ENCODE peak calls at places on chromosomes 11 and 22, in four cellular contexts. R is HCT116, G is tibial nerve, N is ovary. Q is an unnamed sample.

GRCh38 chr22:17370036-17370765 is 941 bp downstream of the CECR2 start:
- DNase-seq in N (peak), R (no peak), G (no peak), Q (no peak)

GRCh38 chr11:69170704-69171103 is 15.0 kb downstream of the SMIM38 start:
- DNase-seq in G (no peak), R (no peak), N (no peak), Q (no peak)

GRCh38 chr22:31122532-31123291 is at the start of gene INPP5J:
- DNase-seq in N (peak), R (peak), G (no peak), Q (no peak)

GRCh38 chr11:36149538-36150242 is 139.5 kb downstream of the COMMD9 start:
- DNase-seq in G (peak), R (peak), N (peak), Q (peak)

GRCh38 chr11:79028214-79028613 is 412.6 kb downstream of the TENM4 start:
- DNase-seq in R (no peak), N (no peak), G (no peak), Q (no peak)

GRCh38 chr22:48492371-48493320 is 1335.0 kb downstream of the BRD1 start:
- DNase-seq in R (peak), G (peak), N (peak), Q (peak)

GRCh38 chr22:35736701-35737100 is 19.0 kb downstream of the APOL5 start:
- DNase-seq in R (no peak), G (no peak), N (no peak), Q (no peak)

GRCh38 chr11:59197990-59198389 is 14.7 kb downstream of the MPEG1 start:
- DNase-seq in G (peak), N (peak), R (no peak), Q (no peak)

GRCh38 chr11:27444801-27445215 is 27.8 kb downstream of the LGR4 start:
- DNase-seq in R (no peak), N (no peak), G (no peak), Q (no peak)

GRCh38 chr22:18057568-18058209 is 20.1 kb upstream of the PEX26 start:
- DNase-seq in G (peak), N (peak), R (peak), Q (peak)

GRCh38 chr22:31289335-31289734 is 3.0 kb downstream of the PIK3IP1 start:
- DNase-seq in G (no peak), R (no peak), N (peak), Q (peak)

GRCh38 chr22:24474221-24474620 is 20.9 kb upstream of the UPB1 start:
- DNase-seq in N (no peak), G (no peak), R (peak), Q (no peak)

GRCh38 chr11:8913961-8914660 is 3.1 kb downstream of the AKIP1 start:
- DNase-seq in N (peak), G (no peak), R (no peak), Q (no peak)

GRCh38 chr11:91981995-91982394 is 242.6 kb upstream of the FAT3 start:
- DNase-seq in G (peak), R (no peak), N (peak), Q (peak)

GRCh38 chr11:45635907-45636306 is 29.5 kb downstream of the CHST1 start:
- DNase-seq in N (no peak), R (no peak), G (no peak), Q (no peak)

GRCh38 chr22:44567846-44568493 is 69.9 kb upstream of the RTL6 start:
- DNase-seq in G (no peak), N (no peak), R (peak), Q (peak)

DNA sequence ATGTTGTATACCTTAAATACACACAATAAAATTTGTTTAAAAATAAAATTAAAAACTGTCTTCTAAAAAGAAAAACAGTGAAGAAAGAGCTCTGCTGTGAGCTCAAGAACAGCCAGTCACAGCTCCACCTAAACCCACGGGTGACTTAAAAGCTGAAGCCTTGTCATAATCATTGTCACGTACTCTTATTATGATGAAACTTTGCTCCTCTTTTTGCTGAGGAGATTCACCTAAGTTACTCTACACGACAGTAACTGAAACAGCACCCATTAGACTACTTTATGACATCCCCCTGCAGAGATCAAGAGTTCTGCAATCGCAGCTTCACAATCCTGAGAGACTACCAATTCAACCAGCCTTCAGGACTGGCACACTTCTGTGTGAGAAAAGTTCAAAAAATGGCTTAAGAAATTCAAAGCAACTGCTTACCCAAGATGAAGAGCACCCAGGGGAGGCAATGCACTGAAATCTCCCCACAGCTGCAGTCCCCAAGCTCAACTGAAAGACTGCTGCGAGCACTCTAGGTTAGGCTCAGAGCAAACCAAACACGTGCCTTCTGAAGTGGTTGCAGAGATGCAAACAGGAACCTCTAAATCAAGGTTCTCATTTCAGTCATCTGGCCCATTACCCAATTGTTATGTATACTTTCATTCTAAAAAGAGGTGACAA is at the start of gene JAML:
- DNase-seq in R (no peak), N (no peak), G (no peak), Q (no peak)
- TF ChIP-seq POLR2A in R (no peak), N (no peak), G (no peak), Q (no peak)

DNA sequence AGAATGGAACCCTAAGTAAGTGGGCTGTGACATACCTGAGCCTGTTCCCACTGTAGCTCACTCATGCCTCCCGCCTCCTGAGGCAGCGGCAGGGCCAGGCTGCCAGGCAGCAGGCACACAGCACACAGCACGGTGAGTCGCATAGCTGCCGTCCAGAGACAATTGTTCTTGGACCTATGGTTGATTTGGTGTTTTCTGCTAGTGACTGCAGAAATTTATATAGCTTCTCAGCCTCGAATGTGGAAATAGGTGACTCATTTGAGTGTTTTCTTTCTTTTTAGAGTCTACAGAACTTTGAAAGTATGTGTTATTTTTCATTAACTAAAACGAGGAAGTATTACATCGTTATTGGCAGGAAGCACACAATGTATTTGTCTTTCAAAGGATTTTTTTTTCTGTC is at the start of gene MMP7:
- DNase-seq in N (no peak), G (no peak), R (no peak), Q (no peak)
- TF ChIP-seq POLR2A in N (no peak), G (no peak), R (no peak), Q (no peak)

GRCh38 chr22:41238570-41239442 is 1.9 kb downstream of the CHADL start:
- DNase-seq in G (no peak), R (no peak), N (no peak), Q (no peak)

GRCh38 chr22:41239443-41240128 is 1.1 kb downstream of the CHADL start:
- DNase-seq in R (no peak), G (no peak), N (no peak), Q (no peak)

GRCh38 chr22:41237036-41237706 is 3.6 kb downstream of the CHADL start:
- DNase-seq in R (no peak), N (no peak), G (no peak), Q (peak)

GRCh38 chr22:41240377-41241132 is at the start of gene CHADL:
- DNase-seq in R (no peak), G (no peak), N (no peak), Q (no peak)

GRCh38 chr22:41237707-41238569 is 2.8 kb downstream of the CHADL start:
- DNase-seq in N (peak), R (no peak), G (peak), Q (peak)
- TF ChIP-seq POLR2A in N (no peak), R (no peak), G (no peak), Q (no peak)

GRCh38 chr11:77560605-77561004 is 29.1 kb upstream of the AQP11 start:
- DNase-seq in R (peak), G (no peak), N (no peak), Q (no peak)
- TF ChIP-seq POLR2A in R (no peak), G (no peak), N (no peak), Q (no peak)

DNA sequence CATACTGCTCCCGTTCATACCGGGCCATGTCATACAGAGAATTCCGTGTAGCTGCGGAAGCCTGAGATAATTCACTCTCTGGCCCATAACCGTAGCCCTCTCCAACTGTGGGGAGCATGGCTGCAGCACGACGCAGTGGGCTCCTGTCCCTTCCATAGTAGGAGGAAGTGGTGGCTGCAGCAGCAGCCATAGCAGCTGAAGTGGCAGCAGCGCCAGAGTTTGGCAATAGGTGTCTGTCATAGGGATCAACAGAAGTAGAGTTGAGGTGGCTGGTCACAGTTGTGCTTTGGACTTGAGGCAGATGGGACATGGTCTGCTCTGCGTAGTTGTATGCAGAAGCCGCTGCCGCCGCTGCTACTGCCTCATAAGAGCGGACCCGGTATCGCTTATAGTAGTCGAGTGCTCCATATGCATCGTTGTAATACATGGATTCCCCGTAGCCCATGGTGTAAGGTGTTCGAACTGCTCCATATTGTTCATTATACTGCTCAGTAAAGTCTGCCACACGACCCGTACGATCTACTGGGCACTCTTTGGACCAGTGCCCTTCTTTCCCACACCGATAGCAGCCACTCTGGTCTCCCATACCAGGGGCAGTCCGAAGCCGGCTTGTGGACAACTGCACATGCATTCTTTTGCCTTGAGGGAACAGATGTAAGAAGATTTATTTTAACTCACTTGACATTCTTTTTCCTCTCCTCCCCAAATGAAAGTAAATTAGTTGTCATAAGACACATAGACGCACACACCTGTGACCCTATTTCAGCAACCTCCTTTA is 8.8 kb downstream of the RBM4B start:
- DNase-seq in G (no peak), N (no peak), R (no peak), Q (no peak)
- TF ChIP-seq POLR2A in G (no peak), N (no peak), R (no peak), Q (no peak)

DNA sequence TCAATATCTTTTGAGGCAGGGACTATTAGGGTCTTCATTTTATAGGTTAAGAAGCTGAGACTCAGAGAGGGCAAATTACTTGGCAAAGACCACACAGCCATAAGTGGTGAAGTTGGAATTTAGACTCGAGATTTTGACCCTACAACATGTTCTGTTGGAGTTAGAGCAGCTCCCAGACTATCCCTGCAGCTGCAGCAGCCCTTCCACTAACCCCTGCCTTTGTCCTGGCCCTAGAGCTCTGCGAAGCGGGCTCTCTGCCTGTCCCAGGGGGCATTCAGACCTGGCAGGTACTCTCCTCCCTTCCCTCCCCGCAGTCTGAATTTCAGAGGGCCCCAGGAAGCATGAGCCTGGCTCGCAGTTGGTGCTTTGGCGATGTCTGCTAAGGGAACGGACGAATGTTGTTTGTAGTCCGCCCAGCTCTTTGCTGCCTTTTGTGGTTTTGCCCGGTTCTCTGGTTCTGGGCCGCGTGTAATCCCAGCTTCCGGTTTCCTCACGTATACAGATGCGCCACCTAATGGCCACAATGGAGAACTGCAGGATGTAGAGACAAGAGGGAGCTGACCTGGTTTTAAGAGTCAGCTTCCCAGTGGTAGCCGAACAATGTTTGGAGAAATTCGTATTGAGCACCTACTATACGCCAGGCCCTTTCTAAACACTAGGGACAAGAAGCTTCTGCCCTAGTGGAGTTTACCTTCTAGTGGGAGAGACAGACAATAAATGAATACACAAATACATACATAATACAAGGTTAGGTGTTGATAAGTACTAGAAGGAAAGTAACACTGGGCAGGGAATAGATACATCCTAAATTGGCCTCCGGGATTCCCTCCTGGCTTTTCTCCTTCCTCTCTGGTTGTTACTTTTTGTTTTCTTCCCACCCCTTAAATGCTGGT is 125.2 kb downstream of the ST3GAL4 start:
- DNase-seq in N (peak), R (peak), G (peak), Q (peak)
- TF ChIP-seq POLR2A in N (no peak), R (no peak), G (no peak), Q (no peak)

GRCh38 chr22:39283312-39284141 is 35.9 kb downstream of the RPL3 start:
- DNase-seq in N (no peak), R (no peak), G (peak), Q (no peak)
- TF ChIP-seq POLR2A in N (no peak), R (no peak), G (no peak), Q (no peak)

GRCh38 chr11:66251811-66252210 is 16.6 kb upstream of the RAB1B start:
- DNase-seq in G (no peak), N (no peak), R (no peak), Q (no peak)
- TF ChIP-seq POLR2A in G (no peak), N (no peak), R (no peak), Q (no peak)

GRCh38 chr11:6326980-6327379 is 6.7 kb upstream of the CAVIN3 start:
- DNase-seq in R (no peak), N (no peak), G (no peak), Q (no peak)
- TF ChIP-seq POLR2A in R (no peak), N (no peak), G (no peak), Q (no peak)